ENCODE peak calls at places on chromosomes 5 and 9, in six cellular contexts. One of them, this sample, is unnamed.

GRCh38 chr9:92151691-92152393 is 36.6 kb upstream of the SPTLC1 start:
- DNase-seq in A549: no peak
- DNase-seq in endothelial cell of umbilical vein: peak
- DNase-seq in GM12878: no peak
- DNase-seq in K562: no peak
- DNase-seq in HepG2: no peak
- DNase-seq in this sample: no peak

GRCh38 chr5:16913187-16913839 is 22.8 kb downstream of the MYO10 start:
- DNase-seq in A549: peak
- DNase-seq in endothelial cell of umbilical vein: no peak
- DNase-seq in GM12878: no peak
- DNase-seq in K562: no peak
- DNase-seq in HepG2: no peak
- DNase-seq in this sample: no peak

GRCh38 chr5:133246376-133247144 is 194.7 kb downstream of the HSPA4 start:
- DNase-seq in A549: peak
- DNase-seq in endothelial cell of umbilical vein: no peak
- DNase-seq in GM12878: no peak
- DNase-seq in K562: no peak
- DNase-seq in HepG2: no peak
- DNase-seq in this sample: no peak

GRCh38 chr9:128242828-128243485 is 32.9 kb downstream of the GOLGA2 start:
- DNase-seq in A549: no peak
- DNase-seq in endothelial cell of umbilical vein: no peak
- DNase-seq in GM12878: no peak
- DNase-seq in K562: peak
- DNase-seq in HepG2: no peak
- DNase-seq in this sample: no peak

GRCh38 chr5:179731791-179732411 is 721 bp upstream of the MAML1 start:
- DNase-seq in A549: no peak
- DNase-seq in endothelial cell of umbilical vein: no peak
- DNase-seq in GM12878: peak
- DNase-seq in K562: no peak
- DNase-seq in HepG2: peak
- DNase-seq in this sample: peak

GRCh38 chr5:159764283-159764927 is 151.9 kb upstream of the ADRA1B start:
- DNase-seq in A549: no peak
- DNase-seq in endothelial cell of umbilical vein: no peak
- DNase-seq in GM12878: no peak
- DNase-seq in K562: no peak
- DNase-seq in HepG2: no peak
- DNase-seq in this sample: peak

GRCh38 chr9:127263664-127264063 is 910 bp upstream of the GARNL3 start:
- DNase-seq in A549: no peak
- DNase-seq in endothelial cell of umbilical vein: no peak
- DNase-seq in GM12878: no peak
- DNase-seq in K562: no peak
- DNase-seq in HepG2: no peak
- DNase-seq in this sample: no peak

GRCh38 chr5:69493235-69493925 is 790 bp downstream of the OCLN start:
- DNase-seq in A549: peak
- DNase-seq in endothelial cell of umbilical vein: peak
- DNase-seq in GM12878: no peak
- DNase-seq in K562: no peak
- DNase-seq in HepG2: no peak
- DNase-seq in this sample: peak

GRCh38 chr5:64526709-64527439 is 21.1 kb downstream of the RGS7BP start:
- DNase-seq in A549: no peak
- DNase-seq in endothelial cell of umbilical vein: no peak
- DNase-seq in GM12878: no peak
- DNase-seq in K562: no peak
- DNase-seq in HepG2: no peak
- DNase-seq in this sample: no peak

GRCh38 chr5:115979203-115979602 is 16.9 kb downstream of the LVRN start:
- DNase-seq in A549: no peak
- DNase-seq in endothelial cell of umbilical vein: no peak
- DNase-seq in GM12878: no peak
- DNase-seq in K562: no peak
- DNase-seq in HepG2: no peak
- DNase-seq in this sample: no peak

GRCh38 chr9:98807811-98808195 is 333 bp downstream of the GALNT12 start:
- DNase-seq in A549: no peak
- DNase-seq in endothelial cell of umbilical vein: no peak
- DNase-seq in GM12878: no peak
- DNase-seq in K562: no peak
- DNase-seq in HepG2: no peak
- DNase-seq in this sample: peak

GRCh38 chr5:90878549-90879196 is 320.1 kb downstream of the ADGRV1 start:
- DNase-seq in A549: no peak
- DNase-seq in endothelial cell of umbilical vein: peak
- DNase-seq in GM12878: no peak
- DNase-seq in K562: no peak
- DNase-seq in HepG2: no peak
- DNase-seq in this sample: no peak

GRCh38 chr5:163347671-163348070 is 89.7 kb upstream of the CCNG1 start:
- DNase-seq in A549: peak
- DNase-seq in endothelial cell of umbilical vein: peak
- DNase-seq in GM12878: peak
- DNase-seq in K562: peak
- DNase-seq in HepG2: peak
- DNase-seq in this sample: peak

GRCh38 chr5:178449163-178450060 is 140.8 kb downstream of the COL23A1 start:
- DNase-seq in A549: no peak
- DNase-seq in endothelial cell of umbilical vein: peak
- DNase-seq in GM12878: no peak
- DNase-seq in K562: peak
- DNase-seq in HepG2: no peak
- DNase-seq in this sample: peak
- TF ChIP-seq MYC in A549: no peak
- TF ChIP-seq MYC in endothelial cell of umbilical vein: no peak
- TF ChIP-seq MYC in GM12878: no peak
- TF ChIP-seq MYC in K562: no peak
- TF ChIP-seq MYC in HepG2: no peak
- TF ChIP-seq MYC in this sample: no peak

GRCh38 chr9:137479892-137480685 is 21.0 kb upstream of the NSMF start:
- DNase-seq in A549: no peak
- DNase-seq in endothelial cell of umbilical vein: no peak
- DNase-seq in GM12878: no peak
- DNase-seq in K562: no peak
- DNase-seq in HepG2: no peak
- DNase-seq in this sample: no peak
- TF ChIP-seq MYC in A549: no peak
- TF ChIP-seq MYC in endothelial cell of umbilical vein: no peak
- TF ChIP-seq MYC in GM12878: no peak
- TF ChIP-seq MYC in K562: no peak
- TF ChIP-seq MYC in HepG2: no peak
- TF ChIP-seq MYC in this sample: no peak

DNA sequence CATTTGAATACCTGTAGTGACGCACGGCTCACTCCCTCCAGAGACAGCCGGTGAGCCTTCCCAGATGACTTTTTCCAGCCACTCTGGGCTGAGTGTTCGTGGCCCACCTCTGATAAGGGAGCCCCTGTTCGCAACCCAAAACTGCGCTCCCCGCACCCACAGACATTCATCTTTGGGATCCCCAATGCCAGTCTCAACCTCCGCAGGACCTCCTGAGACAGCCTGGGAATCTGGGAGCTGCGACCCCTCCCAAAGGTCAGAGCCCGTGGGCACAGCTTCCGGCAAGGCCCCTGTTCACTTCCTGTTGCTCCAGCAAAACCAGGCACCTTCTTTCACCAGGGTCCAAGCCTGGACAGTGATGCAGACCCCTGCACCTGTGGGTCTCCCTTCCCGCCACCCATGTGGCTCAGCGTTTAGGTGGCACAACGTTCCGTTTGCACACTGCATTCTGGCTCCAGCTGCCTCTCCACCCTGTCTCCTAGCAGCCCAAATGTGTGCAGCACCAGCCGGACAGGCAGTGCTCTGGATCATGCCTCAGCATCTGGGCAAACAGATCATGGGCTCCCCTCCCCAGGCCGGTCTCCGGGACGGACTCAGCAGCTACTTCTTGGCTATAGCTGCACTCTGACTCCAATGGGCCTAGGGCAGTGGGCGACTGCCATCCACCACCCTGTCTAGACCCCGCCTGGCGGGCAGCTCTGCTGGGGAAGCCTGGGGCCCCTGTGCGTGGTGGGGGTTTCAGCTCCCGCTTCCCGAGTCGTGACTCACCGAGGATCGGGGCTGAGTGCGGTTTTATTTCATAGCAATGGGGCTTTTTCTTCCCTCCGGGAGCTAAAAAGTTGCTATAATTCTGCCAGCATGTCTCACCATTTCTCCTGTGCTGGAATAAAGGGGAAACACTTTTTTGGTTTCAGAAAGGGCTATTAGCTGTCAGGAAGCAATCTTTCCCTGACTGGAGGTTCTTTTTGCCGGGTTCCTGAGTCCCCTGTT is 156.0 kb downstream of the OLFM1 start:
- DNase-seq in A549: no peak
- DNase-seq in endothelial cell of umbilical vein: no peak
- DNase-seq in GM12878: no peak
- DNase-seq in K562: no peak
- DNase-seq in HepG2: no peak
- DNase-seq in this sample: no peak
- TF ChIP-seq MYC in A549: no peak
- TF ChIP-seq MYC in endothelial cell of umbilical vein: no peak
- TF ChIP-seq MYC in GM12878: no peak
- TF ChIP-seq MYC in K562: no peak
- TF ChIP-seq MYC in HepG2: no peak
- TF ChIP-seq MYC in this sample: no peak

GRCh38 chr5:142807378-142807911 is 37.3 kb downstream of the ARHGAP26 start:
- DNase-seq in A549: peak
- DNase-seq in endothelial cell of umbilical vein: no peak
- DNase-seq in GM12878: no peak
- DNase-seq in K562: no peak
- DNase-seq in HepG2: peak
- DNase-seq in this sample: peak
- TF ChIP-seq MYC in A549: no peak
- TF ChIP-seq MYC in endothelial cell of umbilical vein: no peak
- TF ChIP-seq MYC in GM12878: no peak
- TF ChIP-seq MYC in K562: no peak
- TF ChIP-seq MYC in HepG2: peak
- TF ChIP-seq MYC in this sample: no peak

GRCh38 chr5:141598389-141599360 is 20.1 kb downstream of the DIAPH1 start:
- DNase-seq in A549: no peak
- DNase-seq in endothelial cell of umbilical vein: no peak
- DNase-seq in GM12878: no peak
- DNase-seq in K562: no peak
- DNase-seq in HepG2: no peak
- DNase-seq in this sample: no peak
- TF ChIP-seq MYC in A549: no peak
- TF ChIP-seq MYC in endothelial cell of umbilical vein: no peak
- TF ChIP-seq MYC in GM12878: no peak
- TF ChIP-seq MYC in K562: no peak
- TF ChIP-seq MYC in HepG2: no peak
- TF ChIP-seq MYC in this sample: no peak

This sample was measured in NB4.